ENCODE peak calls at places on chromosomes 7 and 10, in six cellular contexts. L, G, F, R, A and C are unnamed samples.

GRCh38 chr10:72016608-72017310 is 52.6 kb downstream of the CHST3 start:
- DNase-seq in G (no peak), R (no peak), A (no peak), F (no peak), L (no peak), C (no peak)

GRCh38 chr10:100368721-100369120 is 21.7 kb downstream of the SCD start:
- DNase-seq in F (no peak), A (no peak), L (no peak), G (no peak), R (no peak), C (no peak)

GRCh38 chr7:55527314-55527713 is 45.0 kb downstream of the VOPP1 start:
- DNase-seq in A (no peak), L (no peak), R (no peak), F (no peak), G (no peak), C (no peak)

GRCh38 chr7:140276001-140276400 is 99.2 kb upstream of the KDM7A start:
- DNase-seq in R (no peak), G (no peak), A (no peak), L (no peak), F (no peak), C (no peak)

GRCh38 chr10:63576501-63576900 is 55.3 kb downstream of the REEP3 start:
- DNase-seq in F (no peak), R (no peak), G (no peak), A (no peak), L (no peak), C (no peak)

GRCh38 chr7:10237306-10237705 is 736.4 kb upstream of the PHF14 start:
- DNase-seq in G (no peak), A (no peak), L (peak; percentile 16), F (peak; percentile 45), R (no peak), C (no peak)

GRCh38 chr10:29496341-29497162 is 138.2 kb downstream of the SVIL start:
- DNase-seq in R (no peak), L (peak; percentile 28), A (peak; percentile 97), F (peak; percentile 49), G (peak; percentile 70), C (peak; percentile 83)

GRCh38 chr7:102444961-102445673 is 11.7 kb downstream of the ORAI2 start:
- DNase-seq in G (peak; percentile 65), A (no peak), R (no peak), F (no peak), L (no peak), C (no peak)

GRCh38 chr7:1366801-1367405 is 92.4 kb downstream of the MICALL2 start:
- DNase-seq in F (no peak), L (no peak), R (no peak), G (no peak), A (no peak), C (no peak)

GRCh38 chr10:122780391-122780790 is 65.3 kb downstream of the CUZD1 start:
- DNase-seq in F (no peak), L (no peak), R (no peak), A (no peak), G (no peak), C (peak; percentile 27)

GRCh38 chr10:108709927-108710722 is 1213.2 kb downstream of the XPNPEP1 start:
- DNase-seq in A (no peak), R (no peak), L (no peak), F (no peak), G (no peak), C (no peak)

GRCh38 chr10:18533921-18534320 is 117.5 kb downstream of the NSUN6 start:
- DNase-seq in G (no peak), A (no peak), L (no peak), R (no peak), F (no peak), C (no peak)

GRCh38 chr7:107914834-107915233 is 23.9 kb downstream of the DLD start:
- DNase-seq in R (no peak), A (no peak), G (no peak), L (no peak), F (no peak), C (no peak)
- TF ChIP-seq ZNF274 in R (no peak), A (no peak), G (no peak), L (no peak), F (no peak), C (no peak)

DNA sequence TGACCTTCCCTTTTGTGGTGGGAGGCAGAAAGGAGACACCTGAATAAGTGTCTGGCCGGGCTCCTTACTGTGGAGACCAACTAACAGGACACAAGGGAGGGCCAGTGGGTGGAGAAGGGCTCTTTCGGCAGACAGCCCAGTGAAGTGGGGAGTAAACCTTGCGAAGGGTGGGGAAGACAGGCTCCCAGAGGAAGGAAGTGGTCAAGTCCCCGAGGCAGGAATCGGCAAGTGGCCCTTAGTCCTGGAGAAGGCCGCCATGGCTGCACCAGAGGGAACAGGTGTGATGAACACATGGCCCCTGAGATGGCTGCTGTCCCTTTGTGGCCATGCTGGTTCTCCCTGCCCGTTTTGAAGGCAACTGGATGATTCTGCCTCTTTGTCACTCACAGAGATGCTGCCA is 187.2 kb upstream of the IGFBP3 start:
- DNase-seq in R (no peak), G (no peak), A (no peak), L (no peak), F (no peak), C (no peak)
- TF ChIP-seq ZNF274 in R (no peak), G (no peak), A (no peak), L (no peak), F (no peak), C (no peak)

GRCh38 chr7:138654616-138655015 is 46.5 kb downstream of the SVOPL start:
- DNase-seq in G (no peak), A (no peak), F (no peak), L (no peak), R (no peak), C (no peak)
- TF ChIP-seq ZNF274 in G (no peak), A (no peak), F (no peak), L (no peak), R (no peak), C (no peak)

GRCh38 chr10:79057481-79058275 is 11.1 kb upstream of the ZMIZ1 start:
- DNase-seq in R (no peak), F (no peak), G (no peak), A (no peak), L (no peak), C (no peak)

GRCh38 chr10:79060641-79061255 is 8.0 kb upstream of the ZMIZ1 start:
- DNase-seq in R (no peak), G (no peak), F (no peak), A (no peak), L (no peak), C (no peak)

GRCh38 chr10:79058899-79059771 is 9.6 kb upstream of the ZMIZ1 start:
- DNase-seq in F (peak; percentile 96), G (peak; percentile 55), R (no peak), L (no peak), A (no peak), C (no peak)

GRCh38 chr10:79061441-79062315 is 7.1 kb upstream of the ZMIZ1 start:
- DNase-seq in A (no peak), R (no peak), F (no peak), L (no peak), G (no peak), C (no peak)

GRCh38 chr10:79059859-79060379 is 8.8 kb upstream of the ZMIZ1 start:
- DNase-seq in R (no peak), F (peak; percentile 86), G (no peak), L (no peak), A (no peak), C (no peak)
- TF ChIP-seq ZNF274 in R (no peak), F (no peak), G (no peak), L (no peak), A (no peak), C (no peak)

GRCh38 chr10:38043516-38043915 is 33.0 kb downstream of the ZNF33A start:
- DNase-seq in A (no peak), F (no peak), L (no peak), G (no peak), R (no peak), C (no peak)

GRCh38 chr10:38038932-38039245 is 28.4 kb downstream of the ZNF33A start:
- DNase-seq in R (no peak), G (no peak), L (no peak), A (no peak), F (no peak), C (no peak)

GRCh38 chr10:38032881-38033280 is 22.4 kb downstream of the ZNF33A start:
- DNase-seq in A (no peak), F (no peak), G (no peak), R (no peak), L (no peak), C (no peak)

DNA sequence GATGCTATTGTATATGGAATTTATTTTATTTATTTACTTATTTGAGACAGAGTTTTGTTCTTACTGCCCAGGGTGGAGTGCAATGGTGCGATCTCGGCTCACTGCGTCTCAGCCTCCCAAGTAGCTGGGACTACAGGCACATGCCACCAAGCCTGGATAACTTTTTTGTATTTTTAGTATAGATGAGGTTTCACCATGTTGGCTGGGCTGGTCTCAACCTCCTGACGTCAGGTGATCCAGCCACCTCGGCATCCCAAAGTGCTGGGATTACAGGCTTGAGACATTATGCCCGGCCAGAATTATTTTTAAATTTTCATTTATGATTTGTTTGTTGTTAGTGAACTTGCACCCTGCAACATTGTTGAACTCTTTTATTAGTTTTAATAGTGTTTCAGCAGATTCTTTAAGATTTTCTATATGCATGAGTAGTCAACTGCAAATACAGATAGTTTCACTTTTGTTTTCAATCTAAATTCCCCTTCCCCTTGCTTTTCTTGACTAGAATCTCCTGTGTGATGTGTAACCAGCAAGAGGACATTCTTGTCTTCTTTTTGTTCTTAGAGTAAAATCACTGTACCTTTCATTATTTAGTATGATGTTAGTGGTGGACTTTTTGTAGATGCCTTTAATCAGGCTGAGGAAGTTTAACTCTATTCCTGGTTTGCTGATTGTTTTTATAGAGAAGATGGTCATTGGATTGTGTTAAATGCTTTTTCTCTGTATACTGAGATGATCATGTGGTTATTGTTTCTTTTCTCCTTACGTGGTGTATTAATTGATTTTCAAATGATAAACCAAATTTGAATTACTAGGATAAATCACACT is 27.8 kb downstream of the ZNF33A start:
- DNase-seq in R (peak; percentile 57), G (no peak), L (no peak), F (no peak), A (no peak), C (no peak)
- TF ChIP-seq ZNF274 in R (no peak), G (no peak), L (no peak), F (no peak), A (no peak), C (no peak)

DNA sequence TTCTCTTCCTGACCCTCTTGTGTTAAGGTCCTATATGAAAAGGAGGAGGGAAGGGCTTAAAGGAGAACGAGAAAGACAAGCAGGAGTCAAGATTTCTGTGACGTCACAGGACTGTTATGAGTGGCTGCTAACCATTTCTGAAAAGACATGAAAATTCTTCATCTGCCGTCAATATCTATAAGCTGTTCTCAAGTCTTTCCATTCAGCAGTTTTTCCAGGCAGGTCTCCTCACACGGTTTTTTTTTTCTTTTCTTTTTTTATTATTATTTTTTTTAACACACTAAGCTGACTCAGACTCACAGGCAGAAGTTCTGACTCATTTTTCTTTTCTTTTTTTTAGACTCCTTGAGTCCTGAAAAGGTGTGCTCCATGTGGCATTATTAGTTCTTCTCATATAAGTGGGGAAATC is 72.0 kb downstream of the DGKI start:
- DNase-seq in G (no peak), R (no peak), A (no peak), L (no peak), F (no peak), C (no peak)
- TF ChIP-seq ZNF274 in G (no peak), R (no peak), A (no peak), L (no peak), F (no peak), C (no peak)